ENCODE peak calls at places on chromosomes 7 and 10, in seven cellular contexts. One of them, this sample, is unnamed.

GRCh38 chr7:89606479-89606878 is 547.8 kb upstream of the STEAP1 start:
- DNase-seq in HFFc6: no peak
- DNase-seq in foreskin fibroblast: no peak
- DNase-seq in MCF 10A: no peak
- DNase-seq in HFF-Myc: no peak
- DNase-seq in RWPE1: no peak
- DNase-seq in fibroblast of mammary gland: no peak
- DNase-seq in this sample: no peak

GRCh38 chr10:121077331-121077730 is 226.2 kb downstream of the WDR11 start:
- DNase-seq in fibroblast of mammary gland: peak; percentile 3
- DNase-seq in HFFc6: no peak
- DNase-seq in MCF 10A: peak; percentile 96
- DNase-seq in foreskin fibroblast: no peak
- DNase-seq in HFF-Myc: no peak
- DNase-seq in RWPE1: peak; percentile 79
- DNase-seq in this sample: no peak

GRCh38 chr10:119028900-119029612 is 458 bp upstream of the NANOS1 start:
- DNase-seq in MCF 10A: peak; percentile 72
- DNase-seq in foreskin fibroblast: peak; percentile 77
- DNase-seq in HFFc6: peak; percentile 68
- DNase-seq in HFF-Myc: no peak
- DNase-seq in fibroblast of mammary gland: peak; percentile 76
- DNase-seq in RWPE1: peak; percentile 94
- DNase-seq in this sample: peak; percentile 73

GRCh38 chr10:113073549-113074189 is 123.6 kb downstream of the TCF7L2 start:
- DNase-seq in MCF 10A: peak; percentile 96
- DNase-seq in RWPE1: peak; percentile 91
- DNase-seq in HFF-Myc: peak; percentile 91
- DNase-seq in HFFc6: peak; percentile 90
- DNase-seq in fibroblast of mammary gland: peak; percentile 97
- DNase-seq in foreskin fibroblast: peak; percentile 77
- DNase-seq in this sample: no peak

GRCh38 chr10:77391605-77392235 is 245.9 kb downstream of the KCNMA1 start:
- DNase-seq in MCF 10A: peak; percentile 82
- DNase-seq in HFFc6: peak; percentile 88
- DNase-seq in RWPE1: peak; percentile 70
- DNase-seq in fibroblast of mammary gland: peak; percentile 87
- DNase-seq in HFF-Myc: peak; percentile 89
- DNase-seq in foreskin fibroblast: peak; percentile 86
- DNase-seq in this sample: peak; percentile 71

GRCh38 chr10:29736325-29737208 is 101.8 kb upstream of the SVIL start:
- DNase-seq in HFF-Myc: no peak
- DNase-seq in fibroblast of mammary gland: no peak
- DNase-seq in MCF 10A: peak; percentile 47
- DNase-seq in foreskin fibroblast: peak; percentile 62
- DNase-seq in RWPE1: peak; percentile 69
- DNase-seq in HFFc6: no peak
- DNase-seq in this sample: peak; percentile 36

GRCh38 chr10:88091490-88092061 is 228.2 kb downstream of the PTEN start:
- DNase-seq in fibroblast of mammary gland: no peak
- DNase-seq in MCF 10A: peak; percentile 80
- DNase-seq in HFFc6: no peak
- DNase-seq in foreskin fibroblast: no peak
- DNase-seq in HFF-Myc: no peak
- DNase-seq in RWPE1: peak; percentile 48
- DNase-seq in this sample: no peak

GRCh38 chr7:143395187-143396149 is 13.2 kb downstream of the EPHA1 start:
- DNase-seq in HFF-Myc: no peak
- DNase-seq in foreskin fibroblast: no peak
- DNase-seq in RWPE1: no peak
- DNase-seq in MCF 10A: no peak
- DNase-seq in HFFc6: no peak
- DNase-seq in fibroblast of mammary gland: peak; percentile 45
- DNase-seq in this sample: no peak

GRCh38 chr7:116598278-116598677 is 73.4 kb downstream of the CAV1 start:
- DNase-seq in HFF-Myc: no peak
- DNase-seq in foreskin fibroblast: no peak
- DNase-seq in RWPE1: no peak
- DNase-seq in fibroblast of mammary gland: no peak
- DNase-seq in HFFc6: no peak
- DNase-seq in MCF 10A: peak; percentile 56
- DNase-seq in this sample: no peak
- TF ChIP-seq CTCF in HFF-Myc: no peak
- TF ChIP-seq CTCF in foreskin fibroblast: peak; percentile 26
- TF ChIP-seq CTCF in RWPE1: no peak
- TF ChIP-seq CTCF in fibroblast of mammary gland: peak; percentile 54
- TF ChIP-seq CTCF in HFFc6: peak; percentile 72
- TF ChIP-seq CTCF in MCF 10A: peak; percentile 75
- TF ChIP-seq CTCF in this sample: no peak

GRCh38 chr7:50803359-50804337 is 21.0 kb upstream of the GRB10 start:
- DNase-seq in RWPE1: no peak
- DNase-seq in fibroblast of mammary gland: peak; percentile 34
- DNase-seq in HFFc6: peak; percentile 27
- DNase-seq in foreskin fibroblast: no peak
- DNase-seq in HFF-Myc: no peak
- DNase-seq in MCF 10A: peak; percentile 60
- DNase-seq in this sample: no peak

GRCh38 chr7:50798126-50798525 is 15.4 kb upstream of the GRB10 start:
- DNase-seq in foreskin fibroblast: no peak
- DNase-seq in fibroblast of mammary gland: peak; percentile 60
- DNase-seq in HFFc6: no peak
- DNase-seq in MCF 10A: no peak
- DNase-seq in RWPE1: no peak
- DNase-seq in HFF-Myc: no peak
- DNase-seq in this sample: no peak

GRCh38 chr7:50805425-50806130 is 22.9 kb upstream of the GRB10 start:
- DNase-seq in HFFc6: no peak
- DNase-seq in HFF-Myc: no peak
- DNase-seq in MCF 10A: peak; percentile 50
- DNase-seq in fibroblast of mammary gland: no peak
- DNase-seq in RWPE1: no peak
- DNase-seq in foreskin fibroblast: no peak
- DNase-seq in this sample: no peak

GRCh38 chr7:50799873-50800272 is 17.2 kb upstream of the GRB10 start:
- DNase-seq in HFF-Myc: no peak
- DNase-seq in MCF 10A: no peak
- DNase-seq in foreskin fibroblast: no peak
- DNase-seq in RWPE1: no peak
- DNase-seq in HFFc6: no peak
- DNase-seq in fibroblast of mammary gland: no peak
- DNase-seq in this sample: no peak

DNA sequence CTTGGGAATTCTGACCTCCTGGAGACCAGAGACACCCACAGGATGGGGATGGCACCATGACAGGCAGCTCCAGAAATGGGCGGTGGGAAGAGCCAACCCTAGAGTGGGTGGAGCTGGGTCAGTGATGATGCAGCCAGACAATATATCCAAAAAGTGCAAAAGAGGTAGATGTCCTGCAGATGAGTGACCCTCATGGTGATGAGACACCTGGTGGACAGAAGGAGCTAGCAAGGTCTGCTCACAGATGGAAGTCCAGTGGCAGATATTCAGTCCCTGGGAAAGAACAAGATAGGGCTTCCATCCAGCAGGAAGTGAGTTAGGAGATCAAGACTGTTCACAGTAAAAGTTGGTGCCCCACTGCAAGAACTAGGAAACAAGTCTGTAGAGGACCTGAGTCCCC is 19.2 kb upstream of the GRB10 start:
- DNase-seq in MCF 10A: no peak
- DNase-seq in RWPE1: no peak
- DNase-seq in HFF-Myc: no peak
- DNase-seq in HFFc6: no peak
- DNase-seq in foreskin fibroblast: no peak
- DNase-seq in fibroblast of mammary gland: no peak
- DNase-seq in this sample: no peak
- TF ChIP-seq CTCF in MCF 10A: no peak
- TF ChIP-seq CTCF in RWPE1: no peak
- TF ChIP-seq CTCF in HFF-Myc: no peak
- TF ChIP-seq CTCF in HFFc6: peak; percentile 41
- TF ChIP-seq CTCF in foreskin fibroblast: no peak
- TF ChIP-seq CTCF in fibroblast of mammary gland: peak; percentile 5
- TF ChIP-seq CTCF in this sample: no peak

GRCh38 chr7:101622609-101623178 is 6.4 kb downstream of the MYL10 start:
- DNase-seq in RWPE1: no peak
- DNase-seq in MCF 10A: no peak
- DNase-seq in HFFc6: no peak
- DNase-seq in fibroblast of mammary gland: no peak
- DNase-seq in foreskin fibroblast: no peak
- DNase-seq in HFF-Myc: no peak
- DNase-seq in this sample: no peak

GRCh38 chr7:101626758-101627157 is 2.3 kb downstream of the MYL10 start:
- DNase-seq in RWPE1: no peak
- DNase-seq in foreskin fibroblast: no peak
- DNase-seq in HFFc6: no peak
- DNase-seq in HFF-Myc: no peak
- DNase-seq in MCF 10A: no peak
- DNase-seq in fibroblast of mammary gland: no peak
- DNase-seq in this sample: no peak

GRCh38 chr7:101626069-101626671 is 2.9 kb downstream of the MYL10 start:
- DNase-seq in RWPE1: no peak
- DNase-seq in MCF 10A: no peak
- DNase-seq in HFF-Myc: no peak
- DNase-seq in fibroblast of mammary gland: no peak
- DNase-seq in foreskin fibroblast: no peak
- DNase-seq in HFFc6: no peak
- DNase-seq in this sample: no peak

GRCh38 chr7:101624246-101625000 is 4.7 kb downstream of the MYL10 start:
- DNase-seq in HFFc6: no peak
- DNase-seq in fibroblast of mammary gland: no peak
- DNase-seq in MCF 10A: no peak
- DNase-seq in foreskin fibroblast: no peak
- DNase-seq in RWPE1: no peak
- DNase-seq in HFF-Myc: no peak
- DNase-seq in this sample: no peak

DNA sequence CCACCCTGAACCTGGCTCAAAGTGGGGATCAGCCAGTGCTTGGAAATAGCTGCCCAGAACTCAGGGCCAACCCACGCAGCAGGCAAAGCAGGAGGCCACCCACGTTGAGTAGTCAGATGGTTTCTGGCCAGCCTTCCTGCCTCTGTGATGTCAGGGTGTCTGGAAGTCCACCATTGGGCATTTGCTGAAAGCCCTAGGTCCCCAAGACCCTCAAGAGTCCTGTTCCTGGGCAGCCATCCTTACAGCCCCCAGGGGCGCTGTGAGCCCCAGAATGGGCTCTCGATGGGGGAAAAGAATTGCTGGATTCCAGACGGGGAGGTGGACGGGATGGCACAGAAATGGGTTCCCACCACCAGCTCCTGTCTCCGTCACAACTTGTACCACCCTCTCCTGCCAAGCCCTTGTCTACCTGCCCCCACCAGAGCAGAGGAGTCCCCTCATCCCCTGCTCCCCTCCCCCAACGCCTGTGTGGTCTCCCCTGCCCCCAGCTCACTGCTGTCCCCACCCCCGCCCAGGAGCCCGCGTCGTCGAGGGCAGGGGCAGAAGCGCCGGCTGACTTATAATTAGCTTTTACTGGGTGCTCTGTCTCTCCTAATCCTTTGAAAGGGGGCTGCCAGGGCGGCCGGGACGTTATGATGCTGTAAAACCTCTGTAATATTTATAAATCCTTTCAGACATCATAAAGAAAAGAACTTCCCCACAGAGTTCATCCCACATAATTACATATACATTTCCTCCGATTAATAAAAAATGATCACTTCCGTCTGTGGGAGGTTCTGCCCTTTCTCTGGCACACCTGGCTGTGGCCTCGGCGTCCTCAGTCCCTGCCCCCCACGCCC is 3.8 kb downstream of the MYL10 start:
- DNase-seq in foreskin fibroblast: no peak
- DNase-seq in MCF 10A: no peak
- DNase-seq in fibroblast of mammary gland: peak; percentile 6
- DNase-seq in RWPE1: no peak
- DNase-seq in HFF-Myc: no peak
- DNase-seq in HFFc6: no peak
- DNase-seq in this sample: no peak
- TF ChIP-seq CTCF in foreskin fibroblast: peak; percentile 14
- TF ChIP-seq CTCF in MCF 10A: no peak
- TF ChIP-seq CTCF in fibroblast of mammary gland: no peak
- TF ChIP-seq CTCF in RWPE1: no peak
- TF ChIP-seq CTCF in HFF-Myc: peak; percentile 18
- TF ChIP-seq CTCF in HFFc6: peak; percentile 21
- TF ChIP-seq CTCF in this sample: no peak

DNA sequence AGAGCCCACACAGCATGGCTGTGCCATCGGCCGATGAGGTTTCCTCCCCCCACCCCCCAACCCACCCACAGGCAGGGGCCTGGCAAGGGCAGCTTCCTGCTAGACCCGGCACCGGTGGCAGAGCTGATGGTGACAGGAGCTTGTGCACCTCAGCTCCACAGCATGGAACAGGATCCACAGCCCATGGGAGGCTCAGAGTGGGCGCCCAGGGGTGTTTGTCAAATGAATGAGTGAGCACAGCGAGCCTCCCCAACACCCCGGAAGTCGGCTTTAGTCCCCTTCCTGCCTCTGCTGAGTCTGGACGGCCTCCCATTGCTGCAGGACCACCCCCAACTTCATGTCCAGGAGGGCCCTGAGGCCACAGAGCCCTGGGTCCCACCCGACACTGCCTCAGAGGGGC is 68.9 kb downstream of the PDGFA start:
- DNase-seq in MCF 10A: no peak
- DNase-seq in RWPE1: no peak
- DNase-seq in foreskin fibroblast: no peak
- DNase-seq in fibroblast of mammary gland: no peak
- DNase-seq in HFF-Myc: no peak
- DNase-seq in HFFc6: no peak
- DNase-seq in this sample: no peak
- TF ChIP-seq CTCF in MCF 10A: no peak
- TF ChIP-seq CTCF in RWPE1: no peak
- TF ChIP-seq CTCF in foreskin fibroblast: no peak
- TF ChIP-seq CTCF in fibroblast of mammary gland: no peak
- TF ChIP-seq CTCF in HFF-Myc: no peak
- TF ChIP-seq CTCF in HFFc6: no peak
- TF ChIP-seq CTCF in this sample: no peak

DNA sequence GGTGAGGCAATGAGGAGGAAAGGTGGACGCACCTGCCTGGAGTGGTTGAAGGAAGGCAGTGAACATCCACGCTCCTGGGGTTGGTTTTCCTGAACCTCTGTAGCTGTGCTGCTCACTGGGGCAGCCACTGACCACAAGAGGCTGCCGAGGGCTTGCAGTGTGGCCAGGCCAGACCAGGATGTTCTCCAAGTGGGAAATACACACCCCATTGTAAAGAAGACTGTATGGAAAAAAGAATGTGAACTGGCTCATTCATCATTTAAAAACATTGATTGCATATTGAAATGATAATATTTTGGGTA is 107.6 kb downstream of the SNX10 start:
- DNase-seq in foreskin fibroblast: peak; percentile 14
- DNase-seq in RWPE1: no peak
- DNase-seq in HFF-Myc: no peak
- DNase-seq in MCF 10A: peak; percentile 37
- DNase-seq in fibroblast of mammary gland: peak; percentile 25
- DNase-seq in HFFc6: peak; percentile 16
- DNase-seq in this sample: no peak
- TF ChIP-seq CTCF in foreskin fibroblast: peak; percentile 9
- TF ChIP-seq CTCF in RWPE1: no peak
- TF ChIP-seq CTCF in HFF-Myc: no peak
- TF ChIP-seq CTCF in MCF 10A: no peak
- TF ChIP-seq CTCF in fibroblast of mammary gland: peak; percentile 22
- TF ChIP-seq CTCF in HFFc6: peak; percentile 17
- TF ChIP-seq CTCF in this sample: no peak

DNA sequence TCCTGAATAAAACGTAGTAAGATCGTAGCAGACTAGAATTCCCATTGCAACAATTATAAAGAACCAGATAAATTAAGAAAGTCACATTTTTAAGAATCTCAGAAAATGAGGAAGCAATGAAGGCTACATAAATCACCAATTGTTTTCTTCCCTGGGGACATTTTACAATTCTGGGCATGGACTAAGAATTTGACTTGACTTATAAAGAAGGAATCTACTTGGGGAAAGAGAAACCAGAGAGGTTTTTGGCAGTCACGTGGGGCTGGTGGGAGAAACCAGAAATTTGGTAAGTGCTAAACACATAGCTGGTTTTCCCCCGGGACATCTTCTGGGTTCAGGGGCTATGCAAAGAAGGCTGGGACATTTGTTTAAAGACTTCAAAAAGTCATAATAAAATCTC is 109.8 kb upstream of the IL6 start:
- DNase-seq in fibroblast of mammary gland: peak; percentile 78
- DNase-seq in foreskin fibroblast: no peak
- DNase-seq in HFF-Myc: no peak
- DNase-seq in RWPE1: no peak
- DNase-seq in HFFc6: no peak
- DNase-seq in MCF 10A: no peak
- DNase-seq in this sample: no peak
- TF ChIP-seq CTCF in fibroblast of mammary gland: no peak
- TF ChIP-seq CTCF in foreskin fibroblast: no peak
- TF ChIP-seq CTCF in HFF-Myc: no peak
- TF ChIP-seq CTCF in RWPE1: no peak
- TF ChIP-seq CTCF in HFFc6: no peak
- TF ChIP-seq CTCF in MCF 10A: no peak
- TF ChIP-seq CTCF in this sample: no peak

This sample was measured in mesothelial cell of epicardium.